ENCODE peak calls at places on chromosomes 6 and 20, in four cellular contexts. I, Y, R and G are unnamed samples.

GRCh38 chr20:50303573-50304500 is 113.2 kb downstream of the CEBPB start:
- DNase-seq in Y (peak), I (no peak), R (peak), G (peak)

GRCh38 chr6:29723666-29724588 is 693 bp downstream of the HLA-F start:
- DNase-seq in I (no peak), R (peak), Y (no peak), G (no peak)

GRCh38 chr6:79430913-79431312 is 106.3 kb downstream of the LCA5 start:
- DNase-seq in Y (no peak), R (no peak), I (no peak), G (no peak)

GRCh38 chr6:33960345-33961313 is 156.8 kb upstream of the MLN start:
- DNase-seq in R (no peak), I (no peak), Y (no peak), G (no peak)

GRCh38 chr20:47304287-47304686 is 52.2 kb downstream of the ZMYND8 start:
- DNase-seq in R (no peak), I (no peak), Y (peak), G (peak)

GRCh38 chr6:80445752-80446151 is 339.3 kb downstream of the BCKDHB start:
- DNase-seq in I (no peak), Y (no peak), R (no peak), G (no peak)

GRCh38 chr6:14412026-14412425 is 294.5 kb downstream of the CD83 start:
- DNase-seq in R (no peak), Y (no peak), I (no peak), G (no peak)

GRCh38 chr20:15823718-15824117 is 749.5 kb downstream of the KIF16B start:
- DNase-seq in Y (no peak), R (no peak), I (no peak), G (peak)

GRCh38 chr6:26067367-26067766 is 19.9 kb upstream of the HFE start:
- DNase-seq in I (no peak), R (no peak), Y (no peak), G (no peak)

GRCh38 chr6:18585032-18585573 is 198.0 kb downstream of the RNF144B start:
- DNase-seq in Y (peak), I (no peak), R (no peak), G (peak)

GRCh38 chr20:9392892-9393857 is 121.2 kb upstream of the LAMP5 start:
- DNase-seq in Y (peak), R (peak), I (peak), G (peak)

GRCh38 chr6:43677759-43678158 is 9.8 kb downstream of the MRPS18A start:
- DNase-seq in Y (no peak), I (no peak), R (no peak), G (no peak)

GRCh38 chr6:167400482-167401138 is 75.7 kb downstream of the TTLL2 start:
- DNase-seq in Y (no peak), R (no peak), I (no peak), G (no peak)

GRCh38 chr6:24052632-24053031 is 73.4 kb upstream of the NRSN1 start:
- DNase-seq in Y (no peak), R (no peak), I (no peak), G (no peak)

GRCh38 chr20:7859371-7859802 is 80.9 kb downstream of the HAO1 start:
- DNase-seq in Y (peak), I (no peak), R (no peak), G (peak)

GRCh38 chr6:107399927-107400326 is 59.4 kb downstream of the PDSS2 start:
- DNase-seq in R (no peak), Y (no peak), I (no peak), G (no peak)

GRCh38 chr6:77568570-77568969 is 84.3 kb upstream of the MEI4 start:
- DNase-seq in R (no peak), I (no peak), Y (no peak), G (no peak)

GRCh38 chr6:111614833-111615582 is 9.3 kb upstream of the TRAF3IP2 start:
- DNase-seq in I (no peak), R (peak), Y (no peak), G (no peak)

GRCh38 chr20:54122681-54123586 is 50.9 kb downstream of the CYP24A1 start:
- DNase-seq in I (no peak), R (no peak), Y (no peak), G (no peak)

GRCh38 chr6:113858605-113859348 is 1.6 kb downstream of the MARCKS start:
- DNase-seq in R (peak), I (peak), Y (peak), G (peak)

GRCh38 chr6:27177454-27178000 is 70.0 kb upstream of the PRSS16 start:
- DNase-seq in R (peak), Y (peak), I (peak), G (peak)

GRCh38 chr6:144131248-144131709 is 19.0 kb upstream of the STX11 start:
- DNase-seq in Y (peak), I (peak), R (no peak), G (peak)